ENCODE peak calls at places on chromosome 5, in five cellular contexts. Y is transverse colon, U is fibroblast of lung, J is aorta, L is IMR-90. P is an unnamed sample. For H3K36me3, the result is how much of the 10 kb centered on the place peaks cover.

GRCh38 chr5:67085616-67086015 is 111.0 kb downstream of the CD180 start:
- DNase-seq in L (no peak), J (no peak), U (no peak), Y (no peak), P (no peak)

GRCh38 chr5:139709587-139710369 is 61.6 kb downstream of the CXXC5 start:
- DNase-seq in J (peak), Y (peak), L (no peak), U (no peak), P (peak)

GRCh38 chr5:64690417-64691151 is at the start of gene SHISAL2B:
- DNase-seq in Y (no peak), U (peak), J (no peak), L (no peak), P (no peak)

GRCh38 chr5:96968074-96968473 is 32.2 kb downstream of the LNPEP start:
- DNase-seq in Y (no peak), U (peak), J (no peak), L (peak), P (no peak)

GRCh38 chr5:67038817-67039603 is 157.6 kb downstream of the CD180 start:
- DNase-seq in Y (no peak), J (no peak), L (peak), U (peak), P (no peak)

GRCh38 chr5:3288325-3288724 is 307.3 kb upstream of the IRX1 start:
- DNase-seq in Y (no peak), L (no peak), U (no peak), J (no peak), P (no peak)

GRCh38 chr5:69329905-69330489 is 2.6 kb downstream of the CCDC125 start:
- DNase-seq in L (peak), Y (no peak), U (no peak), J (no peak), P (no peak)

GRCh38 chr5:58932057-58932594 is 349.3 kb downstream of the RAB3C start:
- DNase-seq in J (no peak), Y (no peak), L (no peak), U (no peak), P (no peak)

GRCh38 chr5:54093081-54093492 is 217.3 kb downstream of the ARL15 start:
- DNase-seq in L (no peak), U (no peak), J (no peak), Y (no peak), P (no peak)

GRCh38 chr5:72410896-72411295 is 90.7 kb downstream of the PTCD2 start:
- DNase-seq in L (peak), J (no peak), U (peak), Y (no peak), P (no peak)

GRCh38 chr5:103271570-103272289 is 13.2 kb downstream of the MACIR start:
- DNase-seq in U (peak), L (peak), J (no peak), Y (no peak), P (no peak)

GRCh38 chr5:109668668-109669422 is 20.9 kb upstream of the MAN2A1 start:
- DNase-seq in Y (no peak), J (no peak), U (no peak), L (no peak), P (no peak)

GRCh38 chr5:171895076-171895475 is 109.5 kb downstream of the SMIM23 start:
- DNase-seq in J (no peak), L (no peak), Y (no peak), U (no peak), P (no peak)

GRCh38 chr5:134874831-134875655 is 872 bp downstream of the TXNDC15 start:
- DNase-seq in J (peak), L (peak), U (peak), Y (peak), P (peak)

GRCh38 chr5:139881145-139881733 is 85.6 kb downstream of the PSD2 start:
- DNase-seq in Y (no peak), J (no peak), U (no peak), L (no peak), P (no peak)

GRCh38 chr5:95641803-95642220 is 4.8 kb upstream of the RFESD start:
- DNase-seq in J (no peak), Y (no peak), L (peak), U (peak), P (no peak)

GRCh38 chr5:130289132-130290088 is 385.1 kb downstream of the CHSY3 start:
- DNase-seq in J (no peak), U (peak), L (no peak), Y (no peak), P (no peak)

GRCh38 chr5:71757590-71758543 is 38.8 kb downstream of the CARTPT start:
- DNase-seq in J (peak), Y (peak), U (peak), L (peak), P (peak)

GRCh38 chr5:100877277-100877676 is 25.8 kb downstream of the ST8SIA4 start:
- DNase-seq in L (no peak), J (no peak), Y (no peak), U (no peak), P (no peak)

GRCh38 chr5:115098041-115098702 is 71.5 kb downstream of the TRIM36 start:
- DNase-seq in U (peak), J (no peak), L (peak), Y (peak), P (peak)

GRCh38 chr5:41447761-41448510 is 62.5 kb downstream of the PLCXD3 start:
- DNase-seq in U (no peak), J (no peak), Y (no peak), L (no peak), P (no peak)

GRCh38 chr5:132370241-132370820 is 821 bp downstream of the SLC22A5 start:
- DNase-seq in J (no peak), U (no peak), Y (no peak), L (no peak), P (no peak)

GRCh38 chr5:167839065-167839464 is 452.4 kb upstream of the WWC1 start:
- DNase-seq in L (no peak), Y (no peak), J (no peak), U (no peak), P (no peak)

GRCh38 chr5:122478741-122479459 is 166.9 kb downstream of the SNCAIP start:
- DNase-seq in J (no peak), L (peak), U (no peak), Y (no peak), P (no peak)

GRCh38 chr5:130871346-130872086 is 293.5 kb downstream of the HINT1 start:
- DNase-seq in U (peak), Y (peak), L (peak), J (no peak), P (no peak)

GRCh38 chr5:10301842-10302610 is 5.7 kb downstream of the CMBL start:
- DNase-seq in L (no peak), Y (peak), U (peak), J (peak), P (peak)

GRCh38 chr5:15522141-15522540 is 22.2 kb downstream of the FBXL7 start:
- DNase-seq in J (no peak), Y (no peak), L (no peak), U (no peak), P (no peak)

GRCh38 chr5:178859625-178860521 is at the start of gene ZNF354B:
- DNase-seq in U (peak), Y (peak), J (peak), L (peak), P (peak)

GRCh38 chr5:178866946-178867345 is 7.2 kb downstream of the ZNF354B start:
- DNase-seq in Y (no peak), L (no peak), U (no peak), J (no peak), P (no peak)

GRCh38 chr5:178861627-178862026 is 1.9 kb downstream of the ZNF354B start:
- DNase-seq in L (no peak), Y (no peak), U (no peak), J (no peak), P (no peak)
- H3K36me3 ChIP-seq in L (under half), Y (under half), U (under half), J (under half), P (under half)

DNA sequence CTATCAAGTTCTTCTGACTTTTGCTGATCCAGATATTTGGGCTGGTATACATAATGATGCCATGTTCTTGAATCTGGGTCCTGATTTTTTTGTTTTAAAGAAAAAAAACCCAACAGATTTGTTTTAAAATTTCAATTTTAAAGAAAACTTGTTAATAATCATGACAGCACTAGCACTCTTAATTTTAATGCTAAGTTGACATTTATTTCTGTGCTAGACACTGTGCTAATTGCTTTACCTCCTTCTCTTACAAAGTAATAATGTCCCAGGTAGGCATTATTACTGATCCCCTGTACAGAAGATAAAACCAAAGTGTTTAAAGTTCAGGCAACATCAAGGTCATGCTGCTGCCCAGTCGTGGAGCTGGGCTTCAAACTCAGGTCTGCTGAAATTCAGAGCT is 101.9 kb downstream of the ZNF608 start:
- DNase-seq in U (no peak), Y (no peak), J (no peak), L (no peak), P (no peak)
- H3K36me3 ChIP-seq in U (under half), Y (under half), J (under half), L (under half), P (under half)

DNA sequence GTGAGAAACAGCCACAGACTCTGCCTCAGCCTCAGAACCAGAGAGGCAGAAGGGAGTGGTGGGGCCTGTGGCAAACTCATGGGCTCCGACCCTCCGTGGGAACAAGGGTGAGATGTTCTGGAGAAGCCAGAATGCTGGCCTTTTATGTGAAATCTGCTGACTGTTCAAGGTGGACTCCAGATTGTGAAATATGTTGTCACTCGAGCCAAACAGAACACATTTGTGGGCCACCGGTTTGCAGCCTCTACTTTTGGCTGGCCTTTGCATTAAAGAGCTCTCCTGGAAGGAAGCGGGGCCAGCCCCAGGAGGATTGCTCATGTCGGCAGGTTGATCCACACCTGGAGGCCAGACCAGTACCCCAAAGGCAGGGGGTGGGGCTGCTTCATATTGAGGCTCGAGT is 62.4 kb downstream of the ERGIC1 start:
- DNase-seq in U (no peak), J (no peak), L (no peak), Y (no peak), P (no peak)
- H3K36me3 ChIP-seq in U (under half), J (under half), L (under half), Y (under half), P (under half)

DNA sequence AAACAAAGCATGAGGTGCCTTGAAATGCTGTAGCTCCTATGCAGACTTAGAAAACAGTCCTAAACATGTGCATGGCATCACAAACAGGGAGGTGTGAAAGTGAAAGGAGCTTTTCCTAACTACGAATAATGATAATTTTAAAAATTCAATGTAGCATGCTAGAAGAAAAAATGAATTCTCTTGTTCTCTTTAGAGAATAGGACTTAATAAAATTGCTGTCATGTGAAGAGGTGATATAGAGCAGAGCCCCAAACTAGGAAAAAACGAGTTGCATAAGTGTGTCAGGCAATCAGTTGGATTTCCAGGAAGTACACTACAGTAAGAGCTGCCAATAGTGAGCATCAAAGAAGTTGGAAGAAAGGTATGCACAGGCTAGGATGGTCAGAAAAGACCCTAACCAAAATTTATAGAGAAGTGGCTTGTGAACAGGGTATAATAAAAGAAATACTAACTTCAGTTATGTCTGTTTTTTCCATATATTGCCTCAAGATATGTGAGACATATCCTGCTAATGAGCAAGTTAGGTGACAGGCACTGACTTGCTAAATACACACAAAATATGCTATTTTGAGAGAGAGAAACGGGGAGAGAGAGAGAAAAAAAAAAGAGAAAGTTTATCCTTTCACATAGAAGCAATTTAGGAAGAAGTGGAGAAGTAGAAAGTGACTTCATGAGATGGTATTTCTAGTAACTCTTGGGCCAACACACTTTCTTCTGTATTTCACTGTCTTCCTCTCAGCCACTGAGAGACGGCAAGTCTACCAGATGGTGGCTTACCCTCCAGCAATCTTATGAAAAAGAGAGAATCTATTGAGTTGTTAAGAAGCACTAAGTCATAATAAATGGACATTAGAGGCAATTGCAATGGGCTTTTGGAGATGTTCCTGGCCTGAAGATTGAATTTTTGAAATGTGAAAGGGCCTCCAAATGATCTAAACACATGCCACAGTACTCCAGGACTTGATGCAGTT is 18.1 kb downstream of the ITGA2 start:
- DNase-seq in J (no peak), U (no peak), L (no peak), Y (no peak), P (no peak)
- H3K36me3 ChIP-seq in J (under half), U (under half), L (under half), Y (under half), P (under half)

DNA sequence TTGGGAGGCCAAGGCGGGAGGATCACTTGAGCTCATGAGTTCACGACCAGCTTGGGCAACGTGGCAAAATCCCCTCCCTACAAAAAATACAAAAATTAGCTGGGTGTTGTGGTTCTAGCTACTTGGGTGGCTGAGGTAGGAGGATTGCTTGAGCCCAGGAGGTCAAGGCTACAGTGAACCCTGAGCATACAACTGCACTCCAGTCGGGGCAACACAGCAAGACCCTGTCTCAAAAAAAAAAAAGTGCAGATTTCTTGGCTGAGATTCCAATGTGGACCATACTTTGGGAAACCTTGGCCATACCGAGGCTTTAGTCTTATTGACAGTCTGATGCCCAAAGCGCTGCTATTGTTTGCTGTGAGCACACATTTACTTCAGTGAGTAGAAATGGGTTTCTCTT is 113.6 kb upstream of the CLINT1 start:
- DNase-seq in U (no peak), J (no peak), L (no peak), Y (no peak), P (no peak)
- H3K36me3 ChIP-seq in U (under half), J (under half), L (under half), Y (under half), P (under half)

GRCh38 chr5:180324633-180324955 is 28.5 kb downstream of the GFPT2 start:
- DNase-seq in U (no peak), L (no peak), J (no peak), Y (no peak), P (no peak)
- H3K36me3 ChIP-seq in U (under half), L (under half), J (under half), Y (under half), P (under half)

GRCh38 chr5:14402424-14402823 is 179.2 kb upstream of the OTULINL start:
- DNase-seq in U (no peak), J (no peak), L (no peak), Y (no peak), P (no peak)

GRCh38 chr5:14399054-14399657 is 182.4 kb upstream of the OTULINL start:
- DNase-seq in J (no peak), U (peak), Y (no peak), L (peak), P (no peak)

GRCh38 chr5:14401639-14402038 is 180.0 kb upstream of the OTULINL start:
- DNase-seq in Y (no peak), J (no peak), U (no peak), L (no peak), P (no peak)

GRCh38 chr5:14400611-14401010 is 181.0 kb upstream of the OTULINL start:
- DNase-seq in L (no peak), J (no peak), Y (no peak), U (no peak), P (no peak)

GRCh38 chr5:14400085-14400484 is 181.5 kb upstream of the OTULINL start:
- DNase-seq in U (peak), J (no peak), Y (no peak), L (peak), P (no peak)
- H3K36me3 ChIP-seq in U (under half), J (under half), Y (under half), L (half or more), P (under half)

GRCh38 chr5:150532161-150532560 is 24.2 kb downstream of the NDST1 start:
- DNase-seq in Y (no peak), L (no peak), J (no peak), U (no peak), P (no peak)

GRCh38 chr5:150530423-150530822 is 22.5 kb downstream of the NDST1 start:
- DNase-seq in U (no peak), Y (no peak), J (peak), L (no peak), P (no peak)

GRCh38 chr5:150529555-150529954 is 21.6 kb downstream of the NDST1 start:
- DNase-seq in L (no peak), Y (no peak), J (peak), U (no peak), P (no peak)

GRCh38 chr5:150531686-150532085 is 23.8 kb downstream of the NDST1 start:
- DNase-seq in U (no peak), L (no peak), J (peak), Y (no peak), P (no peak)

DNA sequence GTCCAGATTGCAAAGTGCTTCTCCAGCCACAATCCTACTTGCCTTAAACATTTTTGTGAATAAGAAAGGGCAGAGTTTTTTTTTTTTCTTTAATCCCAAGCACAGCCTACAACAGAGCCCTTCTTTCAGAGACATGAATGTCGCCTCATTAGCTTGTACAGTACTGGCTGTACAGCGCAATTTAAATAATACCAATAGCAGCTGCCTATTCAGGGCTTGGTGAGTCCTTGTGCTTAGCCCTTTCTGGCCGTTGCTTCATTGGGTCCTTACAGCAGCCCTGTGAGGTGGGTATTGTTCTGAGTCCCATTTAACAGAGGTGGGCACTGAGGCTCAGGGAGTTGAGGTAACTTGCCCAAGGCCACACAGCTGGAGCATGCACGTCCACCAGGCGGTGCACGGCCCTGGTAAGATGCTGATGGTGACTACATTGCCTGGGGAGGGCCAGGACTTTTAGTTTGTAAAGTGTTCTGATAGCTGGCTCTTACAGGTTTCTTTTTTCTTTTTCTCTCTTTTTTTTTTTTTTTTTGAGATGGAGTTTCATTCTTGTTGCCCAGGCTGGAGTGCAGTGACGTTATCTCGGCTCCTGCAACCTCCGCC is 23.2 kb downstream of the NDST1 start:
- DNase-seq in Y (no peak), J (peak), U (no peak), L (no peak), P (no peak)
- H3K36me3 ChIP-seq in Y (under half), J (under half), U (under half), L (half or more), P (under half)